ENCODE peak calls at places on chromosomes 16 and 17, in six cellular contexts. L, A, S, F, J and C are unnamed samples. For H3K4me1, the result is how much of the 10 kb centered on the place peaks cover.

GRCh38 chr17:80818871-80819270 is 172.8 kb upstream of the CHMP6 start:
- DNase-seq in L (peak), A (no peak), S (peak), F (no peak), J (no peak), C (peak)

GRCh38 chr16:19884611-19885455 is at the start of gene GPRC5B:
- DNase-seq in L (peak), A (peak), S (peak), F (no peak), J (no peak), C (peak)

GRCh38 chr16:51328708-51329107 is 177.6 kb upstream of the SALL1 start:
- DNase-seq in L (no peak), A (no peak), S (no peak), F (no peak), J (no peak), C (no peak)

GRCh38 chr17:6139447-6139832 is 69.3 kb downstream of the WSCD1 start:
- DNase-seq in L (no peak), A (no peak), S (no peak), F (no peak), J (no peak), C (no peak)

GRCh38 chr17:57293077-57293476 is 36.8 kb downstream of the MSI2 start:
- DNase-seq in L (no peak), A (peak), S (no peak), F (no peak), J (no peak), C (no peak)

GRCh38 chr16:29686740-29687327 is 7.9 kb downstream of the QPRT start:
- DNase-seq in L (no peak), A (no peak), S (no peak), F (no peak), J (no peak), C (no peak)

GRCh38 chr17:42272576-42272975 is 3.6 kb downstream of the STAT5B start:
- DNase-seq in L (no peak), A (no peak), S (no peak), F (no peak), J (no peak), C (no peak)

GRCh38 chr16:1002399-1003161 is 21.0 kb downstream of the SOX8 start:
- DNase-seq in L (no peak), A (no peak), S (no peak), F (no peak), J (no peak), C (peak)

GRCh38 chr17:6323626-6324356 is 111.1 kb downstream of the AIPL1 start:
- DNase-seq in L (no peak), A (peak), S (no peak), F (no peak), J (no peak), C (no peak)

GRCh38 chr16:73179671-73180370 is 131.9 kb upstream of the ZFHX3 start:
- DNase-seq in L (no peak), A (peak), S (no peak), F (no peak), J (no peak), C (peak)

GRCh38 chr17:78488867-78489634 is 88.1 kb downstream of the DNAH17 start:
- DNase-seq in L (no peak), A (no peak), S (no peak), F (no peak), J (no peak), C (no peak)

GRCh38 chr16:31460582-31461002 is 1.3 kb downstream of the ARMC5 start:
- DNase-seq in L (no peak), A (no peak), S (peak), F (no peak), J (no peak), C (peak)

GRCh38 chr17:19013806-19014627 is 9.5 kb upstream of the FAM83G start:
- DNase-seq in L (no peak), A (no peak), S (no peak), F (no peak), J (no peak), C (no peak)

GRCh38 chr17:82808921-82809905 is 30.6 kb downstream of the ZNF750 start:
- DNase-seq in L (no peak), A (no peak), S (no peak), F (no peak), J (no peak), C (no peak)

GRCh38 chr17:34797724-34798123 is 163.5 kb downstream of the CCT6B start:
- DNase-seq in L (no peak), A (peak), S (no peak), F (no peak), J (no peak), C (no peak)

GRCh38 chr16:81703177-81704155 is 75.6 kb upstream of the PLCG2 start:
- DNase-seq in L (no peak), A (no peak), S (peak), F (no peak), J (no peak), C (no peak)

GRCh38 chr17:64250211-64250835 is 12.7 kb downstream of the TEX2 start:
- DNase-seq in L (no peak), A (peak), S (no peak), F (no peak), J (no peak), C (no peak)

GRCh38 chr17:77206557-77206956 is 65.8 kb downstream of the SEC14L1 start:
- DNase-seq in L (no peak), A (no peak), S (no peak), F (no peak), J (no peak), C (no peak)

GRCh38 chr16:30660424-30661251 is 2.4 kb downstream of the FBRS start:
- DNase-seq in L (no peak), A (no peak), S (no peak), F (no peak), J (no peak), C (no peak)

GRCh38 chr17:58176200-58176599 is 9.4 kb downstream of the OR4D2 start:
- DNase-seq in L (no peak), A (no peak), S (no peak), F (no peak), J (no peak), C (no peak)

GRCh38 chr16:60204221-60204620 is 1470.1 kb upstream of the GOT2 start:
- DNase-seq in L (no peak), A (no peak), S (no peak), F (no peak), J (no peak), C (no peak)

GRCh38 chr16:58506241-58507194 is 6.6 kb downstream of the NDRG4 start:
- DNase-seq in L (peak), A (no peak), S (no peak), F (no peak), J (no peak), C (no peak)

GRCh38 chr16:57628008-57628781 is at the start of gene ADGRG1:
- DNase-seq in L (no peak), A (peak), S (no peak), F (peak), J (no peak), C (peak)

GRCh38 chr16:53829186-53829747 is 125.3 kb downstream of the FTO start:
- DNase-seq in L (no peak), A (no peak), S (no peak), F (no peak), J (no peak), C (no peak)

GRCh38 chr16:64096671-64097070 is 1025.2 kb downstream of the CDH11 start:
- DNase-seq in L (no peak), A (no peak), S (no peak), F (no peak), J (no peak), C (no peak)

GRCh38 chr16:10097273-10097672 is 85.0 kb downstream of the GRIN2A start:
- DNase-seq in L (no peak), A (no peak), S (no peak), F (no peak), J (no peak), C (no peak)

GRCh38 chr17:76922084-76922483 is 53.9 kb downstream of the MGAT5B start:
- DNase-seq in L (no peak), A (no peak), S (no peak), F (no peak), J (no peak), C (no peak)

GRCh38 chr17:32510466-32510865 is 23.7 kb downstream of the CDK5R1 start:
- DNase-seq in L (no peak), A (no peak), S (no peak), F (no peak), J (no peak), C (no peak)

GRCh38 chr17:2809337-2809736 is 13.1 kb downstream of the RAP1GAP2 start:
- DNase-seq in L (no peak), A (no peak), S (no peak), F (no peak), J (no peak), C (no peak)

GRCh38 chr17:34163123-34163522 is 92.0 kb upstream of the CCL2 start:
- DNase-seq in L (no peak), A (no peak), S (no peak), F (no peak), J (no peak), C (no peak)

GRCh38 chr17:60766778-60767190 is 89.1 kb downstream of the BCAS3 start:
- DNase-seq in L (no peak), A (no peak), S (no peak), F (no peak), J (no peak), C (no peak)

GRCh38 chr17:60769327-60769726 is 91.7 kb downstream of the BCAS3 start:
- DNase-seq in L (no peak), A (no peak), S (no peak), F (no peak), J (no peak), C (no peak)

GRCh38 chr17:60767744-60768308 is 90.2 kb downstream of the BCAS3 start:
- DNase-seq in L (no peak), A (no peak), S (no peak), F (no peak), J (no peak), C (no peak)

GRCh38 chr17:60773552-60773951 is 95.9 kb downstream of the BCAS3 start:
- DNase-seq in L (no peak), A (no peak), S (no peak), F (no peak), J (no peak), C (no peak)

GRCh38 chr17:60770946-60771422 is 93.3 kb downstream of the BCAS3 start:
- DNase-seq in L (no peak), A (no peak), S (no peak), F (no peak), J (no peak), C (no peak)
- H3K4me1 ChIP-seq in L (under half), A (under half), S (under half), F (under half), J (under half), C (under half)

GRCh38 chr16:78607465-78607864 is 508.0 kb downstream of the WWOX start:
- DNase-seq in L (no peak), A (no peak), S (no peak), F (no peak), J (no peak), C (no peak)

GRCh38 chr16:78607022-78607421 is 507.6 kb downstream of the WWOX start:
- DNase-seq in L (no peak), A (no peak), S (no peak), F (no peak), J (no peak), C (no peak)

GRCh38 chr16:78608305-78608776 is 508.9 kb downstream of the WWOX start:
- DNase-seq in L (no peak), A (no peak), S (no peak), F (no peak), J (no peak), C (no peak)

GRCh38 chr16:78606572-78606971 is 507.1 kb downstream of the WWOX start:
- DNase-seq in L (no peak), A (no peak), S (no peak), F (no peak), J (no peak), C (no peak)

GRCh38 chr16:78605548-78606097 is 506.2 kb downstream of the WWOX start:
- DNase-seq in L (no peak), A (no peak), S (no peak), F (no peak), J (no peak), C (no peak)
- TF ChIP-seq CTCF in L (no peak), A (no peak), S (no peak), F (no peak), J (no peak), C (no peak)

GRCh38 chr17:75397217-75397616 is 8.3 kb downstream of the GRB2 start:
- DNase-seq in L (no peak), A (no peak), S (no peak), F (no peak), J (no peak), C (no peak)

GRCh38 chr17:75396781-75397180 is 8.7 kb downstream of the GRB2 start:
- DNase-seq in L (no peak), A (no peak), S (no peak), F (no peak), J (no peak), C (no peak)

GRCh38 chr17:75400326-75400939 is 5.0 kb downstream of the GRB2 start:
- DNase-seq in L (no peak), A (no peak), S (no peak), F (no peak), J (peak), C (no peak)

GRCh38 chr17:75396025-75396424 is 9.5 kb downstream of the GRB2 start:
- DNase-seq in L (no peak), A (no peak), S (no peak), F (no peak), J (peak), C (no peak)

GRCh38 chr17:75398279-75398678 is 7.2 kb downstream of the GRB2 start:
- DNase-seq in L (no peak), A (no peak), S (no peak), F (no peak), J (peak), C (no peak)
- H3K4me1 ChIP-seq in L (under half), A (under half), S (half or more), F (half or more), J (half or more), C (under half)

DNA sequence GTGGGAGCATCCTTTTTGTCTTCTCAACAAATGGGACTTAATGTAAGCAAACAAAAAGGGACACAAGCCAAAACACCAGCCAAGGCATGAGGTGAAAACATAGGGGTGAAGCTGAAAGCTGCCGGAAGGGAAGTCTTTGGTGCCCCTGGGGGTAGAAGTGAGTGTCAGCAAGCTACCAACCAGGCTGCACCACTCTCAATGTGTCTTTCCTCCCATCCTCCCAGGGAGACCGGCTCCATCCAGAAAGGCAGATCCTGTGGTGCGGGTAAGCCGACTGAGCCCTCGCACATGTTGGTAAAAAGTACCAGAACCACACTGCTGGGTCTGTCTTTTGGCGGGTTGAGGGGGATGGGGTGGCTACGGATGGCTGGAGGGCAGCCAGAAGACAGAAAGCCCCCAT is 52.0 kb upstream of the SREBF1 start:
- DNase-seq in L (no peak), A (no peak), S (no peak), F (no peak), J (no peak), C (no peak)
- TF ChIP-seq CTCF in L (no peak), A (no peak), S (no peak), F (no peak), J (no peak), C (no peak)

DNA sequence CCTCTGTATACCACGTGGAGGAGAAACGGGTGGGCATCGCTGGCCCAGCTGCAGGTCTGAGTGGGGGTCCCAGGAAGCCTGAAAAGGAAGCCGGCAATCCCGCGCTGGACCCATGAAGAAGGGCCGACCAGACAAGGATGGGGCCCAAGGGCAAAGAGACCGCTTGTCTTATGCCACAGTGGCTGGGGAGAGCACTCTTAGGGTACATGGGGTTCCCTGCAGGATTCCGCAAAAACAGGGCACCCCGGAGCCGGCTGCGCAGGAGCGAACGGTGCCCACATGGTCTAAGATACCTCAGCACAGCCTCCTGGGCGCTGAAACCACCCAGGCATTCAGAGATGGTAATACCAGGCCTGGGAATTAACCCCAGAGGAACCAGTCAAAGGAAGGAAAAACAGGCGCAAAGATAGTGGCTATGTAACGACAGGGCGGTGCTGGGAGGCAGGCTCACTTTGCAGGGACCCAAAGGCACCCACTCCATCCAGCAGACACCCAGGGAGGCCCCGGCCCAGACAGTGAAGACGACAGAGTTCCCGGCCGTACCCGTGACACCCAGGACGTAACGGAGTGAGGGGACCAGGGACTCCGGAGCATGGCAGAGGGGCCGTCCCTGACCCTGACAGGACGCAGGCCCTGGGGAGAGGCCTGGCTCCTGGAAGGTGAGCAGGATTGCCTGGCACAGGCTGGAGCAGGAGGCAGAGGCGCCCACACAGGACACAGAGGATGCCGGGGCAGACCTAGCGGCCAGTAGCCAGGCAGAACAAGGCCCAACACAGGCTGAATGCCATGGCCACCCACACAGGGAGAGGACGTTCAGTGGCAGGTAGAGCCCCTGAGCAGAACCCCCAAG is 10.3 kb downstream of the PIEZO1 start:
- DNase-seq in L (no peak), A (no peak), S (no peak), F (no peak), J (no peak), C (peak)
- H3K4me1 ChIP-seq in L (under half), A (under half), S (half or more), F (half or more), J (half or more), C (under half)